ENCODE peak calls at places on chromosome 6, in six cellular contexts. V is fibroblast of pulmonary artery, T is hepatocyte, K is psoas muscle, Q is AG04450, I is HL-60. N is an unnamed sample.

GRCh38 chr6:32114853-32115252 is 5.7 kb upstream of the TNXB start:
- DNase-seq in V (peak), T (peak), K (peak), Q (no peak), I (no peak), N (no peak)

GRCh38 chr6:24827162-24827561 is 28.4 kb upstream of the ARMH2 start:
- DNase-seq in V (no peak), T (no peak), K (no peak), Q (no peak), I (no peak), N (no peak)

GRCh38 chr6:135901776-135902524 is 50.4 kb downstream of the PDE7B start:
- DNase-seq in V (peak), T (peak), K (peak), Q (peak), I (no peak), N (no peak)

GRCh38 chr6:155106456-155107107 is 111.5 kb downstream of the TIAM2 start:
- DNase-seq in V (no peak), T (no peak), K (no peak), Q (no peak), I (no peak), N (no peak)

GRCh38 chr6:136146130-136146529 is 104.0 kb downstream of the MTFR2 start:
- DNase-seq in V (peak), T (no peak), K (no peak), Q (no peak), I (no peak), N (no peak)

GRCh38 chr6:161079566-161080262 is 88.1 kb downstream of the MAP3K4 start:
- DNase-seq in V (peak), T (no peak), K (no peak), Q (peak), I (no peak), N (no peak)

GRCh38 chr6:109978174-109979032 is at the start of gene GPR6:
- DNase-seq in V (peak), T (peak), K (peak), Q (no peak), I (peak), N (no peak)

GRCh38 chr6:2450546-2450945 is 205.1 kb upstream of the GMDS start:
- DNase-seq in V (no peak), T (peak), K (peak), Q (no peak), I (no peak), N (no peak)

GRCh38 chr6:22653980-22654610 is 84.7 kb downstream of the HDGFL1 start:
- DNase-seq in V (peak), T (no peak), K (no peak), Q (no peak), I (no peak), N (no peak)

GRCh38 chr6:110103260-110103659 is 76.2 kb downstream of the WASF1 start:
- DNase-seq in V (no peak), T (no peak), K (no peak), Q (no peak), I (no peak), N (no peak)

GRCh38 chr6:14875678-14876063 is 370.2 kb upstream of the JARID2 start:
- DNase-seq in V (no peak), T (no peak), K (no peak), Q (no peak), I (no peak), N (no peak)

DNA sequence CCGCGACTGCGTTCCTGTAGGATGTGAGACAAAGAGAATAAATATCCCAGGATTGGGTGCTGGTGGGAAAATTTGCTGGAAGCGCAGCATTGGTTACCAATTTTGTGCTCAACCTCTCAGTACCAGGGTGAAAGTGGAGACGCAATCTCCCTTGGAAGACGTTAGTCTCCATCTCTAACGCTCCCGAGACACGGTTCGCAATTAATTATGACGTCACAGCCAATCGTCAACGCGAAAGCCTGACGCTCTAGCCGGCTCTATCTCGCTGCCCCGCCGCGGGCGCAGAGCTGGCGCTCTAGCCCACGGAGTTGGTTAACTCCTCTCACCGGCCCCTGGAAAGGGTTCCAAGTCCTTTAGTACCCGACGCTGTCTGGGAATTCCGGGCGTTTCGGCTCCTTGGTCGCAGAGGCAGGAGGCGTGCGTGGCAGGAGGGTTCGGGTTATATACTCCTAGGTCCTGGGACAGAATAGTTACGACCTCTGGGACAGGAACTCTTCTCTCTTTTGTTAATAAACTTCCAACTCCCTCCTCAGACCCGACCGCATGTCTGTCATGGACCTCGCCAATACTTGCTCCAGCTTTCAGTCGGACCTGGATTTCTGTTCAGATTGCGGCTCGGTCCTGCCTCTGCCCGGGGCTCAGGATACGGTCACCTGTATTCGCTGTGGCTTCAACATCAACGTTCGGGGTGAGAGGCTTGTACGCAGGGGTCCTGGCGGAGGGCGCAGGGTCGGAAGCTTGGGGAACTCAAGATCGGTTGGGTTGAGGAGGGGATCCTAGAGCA is at the start of gene POLR1H:
- DNase-seq in V (peak), T (peak), K (peak), Q (peak), I (peak), N (peak)
- H3K4me3 ChIP-seq in V (peak), T (peak), K (peak), Q (peak), I (peak), N (peak)

GRCh38 chr6:163579880-163580295 is 165.4 kb downstream of the QKI start:
- DNase-seq in V (no peak), T (no peak), K (no peak), Q (no peak), I (no peak), N (no peak)
- TF ChIP-seq CTCF in V (no peak), T (no peak), K (peak), Q (peak), I (no peak), N (peak)

GRCh38 chr6:128606611-128607010 is 86.2 kb upstream of the PTPRK start:
- DNase-seq in V (no peak), T (no peak), K (no peak), Q (no peak), I (no peak), N (no peak)
- H3K4me3 ChIP-seq in V (no peak), T (no peak), K (no peak), Q (no peak), I (no peak), N (no peak)

GRCh38 chr6:147201885-147202515 is 2.2 kb upstream of the STXBP5 start:
- DNase-seq in V (peak), T (peak), K (peak), Q (no peak), I (no peak), N (no peak)
- TF ChIP-seq CTCF in V (no peak), T (no peak), K (no peak), Q (no peak), I (no peak), N (no peak)

GRCh38 chr6:132198896-132199295 is 202.4 kb downstream of the MOXD1 start:
- DNase-seq in V (peak), T (no peak), K (no peak), Q (peak), I (no peak), N (no peak)
- H3K4me3 ChIP-seq in V (no peak), T (no peak), K (no peak), Q (no peak), I (no peak), N (no peak)

GRCh38 chr6:44253307-44254101 is 3.8 kb downstream of the SLC35B2 start:
- DNase-seq in V (peak), T (peak), K (peak), Q (no peak), I (no peak), N (no peak)
- TF ChIP-seq CTCF in V (peak), T (peak), K (peak), Q (peak), I (no peak), N (peak)

N was measured in epithelial cell of proximal tubule.